ENCODE peak calls at places on chromosomes 11 and 22, in ten cellular contexts. E is IMR-90; J is A549; I is CD8-positive, alpha-beta memory T cell; U is CD4-positive, CD25-positive, alpha-beta regulatory T cell; Z is naive thymus-derived CD4-positive, alpha-beta T cell; Y is right atrium auricular region; V is AG04450; R is left ventricle myocardium inferior; O is OCI-LY7. B is an unnamed sample. For H3K9me3, the result is how much of the 10 kb centered on the place peaks cover.

GRCh38 chr11:2386591-2386990 is 9.5 kb downstream of the CD81 start:
- DNase-seq in E (no peak), J (no peak), I (no peak), U (no peak), Z (no peak), Y (no peak), V (no peak), R (no peak), O (peak), B (no peak)

GRCh38 chr11:6263664-6264063 is 4.0 kb downstream of the CCKBR start:
- DNase-seq in E (no peak), J (no peak), I (no peak), U (no peak), Z (no peak), Y (no peak), V (no peak), R (no peak), O (no peak), B (no peak)

GRCh38 chr11:132490976-132491375 is 1041.3 kb downstream of the OPCML start:
- DNase-seq in E (no peak), J (no peak), I (no peak), U (no peak), Z (no peak), Y (no peak), V (peak), R (no peak), O (no peak), B (no peak)

GRCh38 chr11:124718801-124719200 is 20.9 kb upstream of the NRGN start:
- DNase-seq in E (no peak), J (no peak), I (no peak), U (no peak), Z (no peak), Y (no peak), V (no peak), R (no peak), O (no peak), B (no peak)

GRCh38 chr22:33529424-33530113 is 390.7 kb downstream of the LARGE1 start:
- DNase-seq in E (peak), J (no peak), I (no peak), U (no peak), Z (no peak), Y (no peak), V (no peak), R (no peak), O (no peak), B (no peak)

GRCh38 chr11:33475999-33476398 is 218.8 kb downstream of the HIPK3 start:
- DNase-seq in E (peak), J (no peak), I (no peak), U (no peak), Z (no peak), Y (no peak), V (peak), R (no peak), O (peak), B (no peak)

GRCh38 chr11:62725686-62726085 is 1.6 kb downstream of the HNRNPUL2 start:
- DNase-seq in E (no peak), J (no peak), I (no peak), U (no peak), Z (no peak), Y (no peak), V (no peak), R (no peak), O (no peak), B (no peak)

GRCh38 chr11:8905528-8906165 is 5.3 kb upstream of the AKIP1 start:
- DNase-seq in E (peak), J (peak), I (no peak), U (no peak), Z (no peak), Y (no peak), V (no peak), R (no peak), O (no peak), B (no peak)

DNA sequence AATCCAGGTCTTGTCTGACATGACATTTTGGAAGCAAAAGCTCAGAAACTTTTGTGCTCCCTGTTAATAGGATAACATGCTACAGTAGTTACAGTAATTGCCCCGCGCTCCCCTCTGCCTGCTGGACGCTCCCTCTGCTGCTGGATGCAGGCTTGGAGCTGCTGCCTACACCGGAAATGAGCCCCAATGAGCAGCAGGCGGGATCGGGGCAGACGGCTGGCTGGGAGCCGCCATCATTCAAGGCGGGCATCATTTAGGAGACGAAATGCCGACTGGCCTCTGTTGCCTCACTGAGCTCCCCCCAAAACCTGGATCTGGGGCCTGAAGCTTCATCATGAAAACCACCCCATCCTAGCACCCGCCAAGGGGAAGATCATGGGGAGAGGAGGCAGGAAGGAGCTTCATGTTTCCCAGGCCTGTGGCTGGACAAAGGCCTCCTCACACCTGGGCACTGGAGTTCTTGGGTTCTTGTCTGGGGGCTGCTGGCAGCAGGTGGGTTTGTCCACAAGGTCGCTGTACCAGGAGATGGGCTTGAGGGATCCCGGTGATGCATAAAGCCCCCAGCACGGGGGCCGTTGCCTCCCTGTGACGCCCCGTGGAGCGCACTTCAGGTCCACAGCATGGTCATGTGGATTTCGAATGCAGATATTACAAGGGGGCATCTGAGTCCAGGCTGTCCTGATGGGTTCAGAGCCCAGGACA is 664.3 kb downstream of the BRD1 start:
- DNase-seq in E (no peak), J (no peak), I (no peak), U (no peak), Z (no peak), Y (no peak), V (no peak), R (no peak), O (no peak), B (no peak)
- H3K9me3 ChIP-seq in E (half or more), J (under half), I (under half), U (under half), Z (under half), Y (under half), V (half or more), R (under half), O (under half), B (under half)

GRCh38 chr22:48052621-48052890 is 1290.1 kb downstream of the TBC1D22A start:
- DNase-seq in E (no peak), J (no peak), I (no peak), U (no peak), Z (no peak), Y (no peak), V (no peak), R (no peak), O (no peak), B (no peak)
- H3K9me3 ChIP-seq in E (half or more), J (under half), I (under half), U (under half), Z (under half), Y (under half), V (half or more), R (under half), O (under half), B (under half)

GRCh38 chr11:42315267-42315666 is 855.8 kb upstream of the LRRC4C start:
- DNase-seq in E (no peak), J (no peak), I (no peak), U (no peak), Z (no peak), Y (no peak), V (no peak), R (no peak), O (no peak), B (no peak)
- H3K9me3 ChIP-seq in E (under half), J (under half), I (under half), U (under half), Z (under half), Y (under half), V (under half), R (under half), O (under half), B (under half)

DNA sequence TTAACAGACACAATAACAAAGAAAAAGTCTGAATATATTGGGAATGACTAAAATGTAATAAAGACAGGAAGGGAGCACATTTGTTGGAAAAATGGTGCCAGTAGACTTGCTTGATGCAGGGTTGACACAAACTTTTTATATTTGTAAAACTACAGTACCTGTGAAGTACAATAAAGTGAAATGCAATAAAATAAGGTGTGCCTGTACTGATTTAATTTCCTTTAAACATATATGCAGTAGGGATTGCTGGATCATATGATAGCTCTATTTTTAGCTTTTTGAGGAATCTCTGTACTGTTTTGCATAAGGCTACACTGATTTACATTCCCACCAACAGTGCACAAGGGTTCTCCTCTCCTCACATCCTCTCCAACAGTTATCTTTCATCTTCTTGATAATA is 12.3 kb upstream of the GLYATL2 start:
- DNase-seq in E (no peak), J (no peak), I (no peak), U (no peak), Z (no peak), Y (no peak), V (no peak), R (no peak), O (no peak), B (no peak)
- H3K9me3 ChIP-seq in E (under half), J (under half), I (under half), U (under half), Z (under half), Y (under half), V (under half), R (under half), O (under half), B (under half)

DNA sequence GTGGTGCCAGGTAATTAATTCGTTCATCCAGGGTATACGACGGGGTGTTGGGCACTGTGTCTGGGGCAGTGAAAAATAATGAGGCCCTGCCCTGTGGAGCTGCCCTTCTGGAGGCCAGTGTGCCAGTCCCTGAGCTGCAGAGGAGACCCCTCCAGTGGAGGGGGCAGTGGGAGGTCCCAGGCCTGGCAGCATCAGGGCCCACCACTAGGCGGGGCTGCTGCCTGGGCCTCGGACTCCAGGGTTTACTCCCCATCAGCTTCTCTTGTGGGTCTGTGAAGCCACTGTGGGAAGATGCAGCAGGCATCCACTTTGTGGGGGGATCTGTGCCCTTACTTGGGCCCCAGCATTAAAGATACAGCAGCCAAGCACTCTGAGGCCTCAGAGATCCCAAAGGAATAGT is 17.4 kb upstream of the TMPRSS6 start:
- DNase-seq in E (no peak), J (no peak), I (no peak), U (peak), Z (no peak), Y (no peak), V (no peak), R (no peak), O (peak), B (no peak)
- H3K9me3 ChIP-seq in E (under half), J (under half), I (under half), U (under half), Z (under half), Y (under half), V (under half), R (under half), O (under half), B (under half)

GRCh38 chr11:69716099-69716498 is 12.3 kb upstream of the FGF19 start:
- DNase-seq in E (no peak), J (no peak), I (no peak), U (no peak), Z (no peak), Y (no peak), V (no peak), R (no peak), O (no peak), B (no peak)
- H3K9me3 ChIP-seq in E (under half), J (under half), I (under half), U (under half), Z (under half), Y (under half), V (under half), R (under half), O (under half), B (under half)

GRCh38 chr11:101061606-101062005 is 68.0 kb downstream of the PGR start:
- DNase-seq in E (peak), J (no peak), I (no peak), U (no peak), Z (no peak), Y (no peak), V (no peak), R (no peak), O (no peak), B (no peak)

DNA sequence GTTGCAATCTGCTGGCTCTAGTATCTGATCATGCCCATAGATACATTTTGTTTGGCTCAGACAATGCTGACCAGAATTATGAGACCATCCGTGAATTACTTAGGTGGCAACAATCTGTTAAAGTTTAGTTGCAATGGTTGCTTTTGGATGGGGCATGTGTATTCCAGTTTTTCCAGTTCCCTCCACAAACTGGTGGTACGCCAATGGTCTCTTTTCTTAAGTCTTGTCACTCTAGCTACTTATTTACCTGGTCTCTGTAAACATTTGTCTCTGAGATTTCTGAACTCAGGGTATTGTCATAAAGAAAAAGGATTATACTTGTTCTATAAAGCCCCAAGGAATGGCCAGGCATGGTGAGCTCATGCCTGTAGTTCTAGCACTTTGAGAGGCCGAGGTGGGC is 65.9 kb downstream of the PGR start:
- DNase-seq in E (no peak), J (no peak), I (no peak), U (no peak), Z (no peak), Y (no peak), V (no peak), R (no peak), O (no peak), B (no peak)
- H3K9me3 ChIP-seq in E (under half), J (under half), I (under half), U (under half), Z (under half), Y (under half), V (under half), R (under half), O (under half), B (under half)